ENCODE peak calls at places on chromosomes 4 and X, in seven cellular contexts. L is epithelial cell of esophagus, S is heart left ventricle, H is fibroblast of villous mesenchyme, U is mucosa of descending colon, P is fibroblast of lung, O is A549. I is an unnamed sample.

GRCh38 chrX:47608130-47608810 is 11.4 kb downstream of the SYN1 start:
- DNase-seq in P (no peak), U (no peak), H (no peak), O (no peak), S (no peak), L (no peak), I (no peak)

GRCh38 chr4:10589808-10590207 is 94.8 kb downstream of the CLNK start:
- DNase-seq in U (no peak), L (no peak), P (peak), S (no peak), O (no peak), H (no peak), I (no peak)

GRCh38 chrX:8971116-8971515 is 62.8 kb downstream of the FAM9B start:
- DNase-seq in P (peak), H (peak), L (peak), U (no peak), O (peak), S (no peak), I (peak)

GRCh38 chr4:86554641-86555040 is 39.5 kb upstream of the PTPN13 start:
- DNase-seq in S (no peak), P (no peak), U (no peak), O (no peak), L (no peak), H (no peak), I (peak)

GRCh38 chr4:6374575-6374974 is 97.8 kb downstream of the PPP2R2C start:
- DNase-seq in P (no peak), S (peak), U (no peak), H (no peak), L (no peak), O (no peak), I (no peak)

GRCh38 chrX:27840881-27841280 is 33.1 kb downstream of the MAGEB10 start:
- DNase-seq in P (no peak), H (no peak), S (no peak), U (no peak), L (no peak), O (no peak), I (no peak)

GRCh38 chrX:96576358-96576757 is 108.3 kb upstream of the DIAPH2 start:
- DNase-seq in U (no peak), O (no peak), S (no peak), L (no peak), P (peak), H (no peak), I (no peak)

GRCh38 chrX:47218920-47219815 is 687 bp downstream of the CDK16 start:
- DNase-seq in S (peak), U (peak), O (peak), H (no peak), L (no peak), P (peak), I (no peak)

GRCh38 chr4:70996014-70996353 is 2.5 kb downstream of the DCK start:
- DNase-seq in P (no peak), S (no peak), U (no peak), L (no peak), O (no peak), H (no peak), I (no peak)

GRCh38 chrX:2677764-2678163 is 13.3 kb upstream of the CD99 start:
- DNase-seq in P (peak), H (peak), U (peak), O (peak), S (peak), L (peak), I (peak)

GRCh38 chr4:59535541-59535940 is 1664.6 kb upstream of the ADGRL3 start:
- DNase-seq in L (no peak), P (no peak), O (no peak), S (no peak), H (no peak), U (no peak), I (no peak)

GRCh38 chr4:152942346-152942745 is 6.2 kb downstream of the FHDC1 start:
- DNase-seq in L (peak), S (no peak), P (no peak), U (no peak), O (no peak), H (no peak), I (no peak)

GRCh38 chr4:89598602-89599001 is 238.4 kb downstream of the SNCA start:
- DNase-seq in U (no peak), P (peak), S (no peak), H (peak), L (peak), O (peak), I (peak)

GRCh38 chrX:18973527-18974192 is 10.3 kb downstream of the PHKA2 start:
- DNase-seq in U (no peak), P (no peak), S (no peak), L (no peak), H (no peak), O (no peak), I (no peak)

GRCh38 chr4:83171640-83172039 is 57.1 kb upstream of the PLAC8 start:
- DNase-seq in H (no peak), O (no peak), U (no peak), P (no peak), S (no peak), L (no peak), I (no peak)

GRCh38 chr4:17232575-17233253 is 279.2 kb downstream of the QDPR start:
- DNase-seq in O (no peak), L (no peak), U (no peak), P (peak), H (peak), S (no peak), I (peak)

GRCh38 chrX:140123446-140123845 is 158.1 kb upstream of the CXorf66 start:
- DNase-seq in H (no peak), O (peak), P (no peak), U (no peak), S (no peak), L (peak), I (peak)

GRCh38 chr4:83240379-83240875 is 44.2 kb downstream of the COQ2 start:
- DNase-seq in H (no peak), L (no peak), S (no peak), P (no peak), U (no peak), O (no peak), I (no peak)

GRCh38 chr4:89915151-89915550 is 20.5 kb downstream of the MMRN1 start:
- DNase-seq in U (no peak), S (no peak), P (peak), O (no peak), H (no peak), L (no peak), I (no peak)

GRCh38 chrX:150018931-150019331 is 80.6 kb upstream of the EOLA2 start:
- DNase-seq in L (no peak), S (no peak), U (no peak), O (no peak), P (peak), H (peak), I (no peak)

GRCh38 chrX:147884958-147885357 is 26.8 kb upstream of the FMR1 start:
- DNase-seq in H (peak), U (no peak), L (peak), O (peak), P (no peak), S (no peak), I (no peak)

GRCh38 chr4:180947421-180947820 is 1295.8 kb upstream of the TENM3 start:
- DNase-seq in P (peak), S (no peak), U (no peak), L (peak), H (no peak), O (no peak), I (peak)

GRCh38 chr4:180949825-180950224 is 1293.4 kb upstream of the TENM3 start:
- DNase-seq in P (no peak), S (no peak), O (no peak), L (peak), U (no peak), H (no peak), I (no peak)

GRCh38 chr4:180950377-180950776 is 1292.8 kb upstream of the TENM3 start:
- DNase-seq in S (no peak), H (no peak), L (peak), O (no peak), U (no peak), P (no peak), I (no peak)

GRCh38 chr4:180942367-180942916 is 1300.8 kb upstream of the TENM3 start:
- DNase-seq in P (no peak), H (no peak), O (no peak), L (no peak), S (no peak), U (no peak), I (no peak)

DNA sequence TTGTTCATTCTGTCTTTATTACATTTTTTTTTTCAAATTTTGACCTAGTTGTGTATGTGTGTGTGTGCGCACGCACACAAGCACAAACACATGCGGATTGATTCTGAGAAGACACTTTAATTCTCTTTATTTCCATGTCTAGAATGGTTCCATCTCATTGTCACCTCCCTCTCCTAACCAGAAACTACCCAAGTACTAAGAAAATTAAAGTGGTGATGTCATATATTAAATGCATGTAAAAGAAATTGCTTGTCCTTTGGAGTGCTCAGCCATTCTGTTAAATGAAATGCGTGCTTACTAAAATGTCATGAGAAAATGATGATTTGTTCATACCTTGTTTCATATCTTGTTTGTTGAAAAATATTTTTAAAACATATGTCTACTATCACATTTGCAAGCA is 1297.0 kb upstream of the TENM3 start:
- DNase-seq in H (no peak), P (no peak), L (no peak), U (no peak), O (no peak), S (no peak), I (no peak)
- TF ChIP-seq CTCF in H (no peak), P (no peak), L (no peak), U (no peak), O (no peak), S (no peak), I (no peak)

GRCh38 chr4:20256381-20256881 is 4.7 kb downstream of the SLIT2 start:
- DNase-seq in H (peak), L (no peak), O (no peak), P (peak), U (no peak), S (no peak), I (peak)

GRCh38 chr4:20253799-20254409 is 2.2 kb downstream of the SLIT2 start:
- DNase-seq in O (no peak), S (peak), H (peak), L (peak), U (peak), P (peak), I (peak)

GRCh38 chr4:20254517-20255250 is 3.0 kb downstream of the SLIT2 start:
- DNase-seq in U (peak), O (no peak), S (peak), H (peak), L (peak), P (peak), I (peak)

GRCh38 chr4:20255251-20255586 is 3.5 kb downstream of the SLIT2 start:
- DNase-seq in U (no peak), P (no peak), L (no peak), H (no peak), O (no peak), S (no peak), I (peak)

DNA sequence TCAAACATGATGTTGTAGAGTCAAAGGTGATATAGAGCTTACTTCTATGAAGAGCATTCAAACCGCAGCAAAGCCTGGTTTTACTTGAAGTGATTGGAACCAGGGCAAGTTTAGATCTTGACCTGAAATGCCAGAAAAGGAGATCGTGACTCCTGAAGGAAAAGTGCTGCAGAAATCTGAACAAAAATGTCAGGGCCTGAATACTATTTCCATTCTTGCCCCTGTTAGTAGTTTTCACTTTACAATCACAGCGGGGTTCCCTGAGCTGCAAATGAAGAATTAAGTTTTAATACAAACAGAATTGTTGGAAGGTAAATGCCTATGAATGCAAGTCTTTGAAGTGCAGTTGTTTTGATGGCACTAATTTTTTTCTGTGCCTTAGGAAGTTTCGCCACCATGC is 4.1 kb downstream of the SLIT2 start:
- DNase-seq in S (no peak), U (no peak), H (peak), L (no peak), P (peak), O (no peak), I (no peak)
- H3K4me3 ChIP-seq in S (peak), U (no peak), H (peak), L (no peak), P (peak), O (no peak), I (peak)

DNA sequence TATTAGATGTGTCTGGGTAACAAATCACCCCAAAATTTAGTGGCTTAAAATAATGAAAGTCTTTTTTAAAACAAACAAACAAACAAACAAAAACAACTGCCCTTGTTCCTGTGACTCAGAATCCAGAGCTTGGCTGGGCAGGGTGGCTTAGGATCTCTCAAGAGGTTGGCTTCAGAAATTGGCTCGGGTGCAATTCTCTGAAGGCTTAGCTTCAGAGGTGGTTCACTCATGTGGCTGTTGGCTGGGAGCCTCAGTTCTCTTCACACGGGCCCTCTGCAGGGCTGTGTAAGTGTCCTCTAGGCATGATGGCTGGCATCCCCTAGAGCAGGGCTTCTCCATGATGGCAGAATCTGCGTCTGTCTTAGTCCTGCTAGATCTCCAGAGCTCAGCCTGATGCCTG is 179.9 kb upstream of the BCOR start:
- DNase-seq in U (no peak), P (no peak), O (no peak), L (no peak), H (no peak), S (no peak), I (no peak)
- TF ChIP-seq CTCF in U (no peak), P (no peak), O (no peak), L (no peak), H (no peak), S (no peak), I (no peak)

DNA sequence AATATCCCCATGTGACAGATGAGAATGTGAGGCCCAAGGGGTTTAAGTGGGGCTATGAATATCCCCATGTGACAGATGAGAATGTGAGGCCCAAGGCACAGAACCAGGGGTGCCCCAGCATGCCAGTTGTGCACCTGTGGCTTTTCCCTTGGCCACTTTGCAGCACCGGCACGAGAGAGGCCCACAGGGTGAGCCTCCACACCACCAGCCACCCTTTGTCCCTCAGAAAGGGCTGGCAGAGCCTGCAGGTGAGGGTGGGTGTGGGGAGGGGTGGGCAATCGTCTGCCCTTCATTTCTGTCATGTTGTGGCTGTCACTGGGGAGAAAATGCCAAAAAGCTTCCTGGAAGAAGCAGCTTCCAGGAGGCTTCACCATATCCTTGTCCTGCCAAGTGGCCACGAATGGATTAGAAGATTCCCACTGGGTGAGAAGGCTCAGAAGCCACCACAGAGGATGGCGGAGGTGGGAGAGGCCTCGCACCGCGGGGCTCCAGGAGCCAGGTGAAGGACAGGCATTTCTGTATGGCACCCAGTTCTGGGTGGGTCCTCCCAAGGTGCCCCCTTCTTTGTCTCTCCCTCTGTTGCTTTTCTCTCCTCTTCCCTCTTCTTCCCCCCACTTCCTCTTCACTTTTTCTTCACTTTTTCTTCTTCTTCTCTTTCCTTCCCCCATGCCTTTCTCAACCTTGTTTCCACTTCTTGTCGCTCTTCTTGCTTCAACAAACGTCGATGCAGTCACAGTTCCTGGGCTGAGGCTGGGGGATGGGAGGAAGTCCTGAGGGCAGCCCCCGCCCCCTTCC is 469 bp upstream of the GPR78 start:
- DNase-seq in S (peak), U (no peak), H (no peak), P (no peak), L (no peak), O (no peak), I (no peak)
- H3K4me3 ChIP-seq in S (no peak), U (no peak), H (no peak), P (no peak), L (no peak), O (no peak), I (no peak)

GRCh38 chrX:10447577-10448214 is 172.7 kb downstream of the MID1 start:
- DNase-seq in U (no peak), O (peak), H (no peak), S (no peak), P (peak), L (peak), I (peak)

GRCh38 chrX:10441464-10441863 is 178.9 kb downstream of the MID1 start:
- DNase-seq in P (no peak), U (no peak), H (no peak), O (no peak), S (no peak), L (no peak), I (no peak)

GRCh38 chrX:10444204-10444603 is 176.2 kb downstream of the MID1 start:
- DNase-seq in S (no peak), O (peak), H (peak), P (no peak), L (no peak), U (no peak), I (no peak)
- TF ChIP-seq CTCF in S (no peak), O (no peak), H (peak), P (no peak), L (no peak), U (no peak), I (no peak)